ENCODE peak calls at places on chromosome 1, in eight cellular contexts. One of them, this sample, is unnamed. For H3K27me3, the result is how much of the 10 kb centered on the place peaks cover.

GRCh38 chr1:119565131-119565772 is 58.2 kb downstream of the HSD3B1 start:
- ATAC-seq in HCT116: peak
- ATAC-seq in gastrocnemius medialis: no peak
- ATAC-seq in HepG2: no peak
- ATAC-seq in body of pancreas: no peak
- ATAC-seq in heart left ventricle: peak
- ATAC-seq in right lobe of liver: peak
- ATAC-seq in IMR-90: no peak
- ATAC-seq in this sample: no peak

GRCh38 chr1:197200468-197200899 is 54.0 kb upstream of the ASPM start:
- ATAC-seq in IMR-90: peak
- ATAC-seq in HCT116: no peak
- ATAC-seq in heart left ventricle: no peak
- ATAC-seq in HepG2: peak
- ATAC-seq in right lobe of liver: peak
- ATAC-seq in gastrocnemius medialis: peak
- ATAC-seq in body of pancreas: peak
- ATAC-seq in this sample: peak

GRCh38 chr1:246602194-246602593 is 35.9 kb downstream of the CNST start:
- ATAC-seq in body of pancreas: no peak
- ATAC-seq in IMR-90: no peak
- ATAC-seq in HCT116: no peak
- ATAC-seq in heart left ventricle: no peak
- ATAC-seq in gastrocnemius medialis: no peak
- ATAC-seq in HepG2: no peak
- ATAC-seq in right lobe of liver: no peak
- ATAC-seq in this sample: no peak

GRCh38 chr1:100536031-100536430 is 1.9 kb upstream of the GPR88 start:
- ATAC-seq in IMR-90: no peak
- ATAC-seq in HepG2: no peak
- ATAC-seq in gastrocnemius medialis: no peak
- ATAC-seq in heart left ventricle: no peak
- ATAC-seq in right lobe of liver: no peak
- ATAC-seq in body of pancreas: no peak
- ATAC-seq in HCT116: no peak
- ATAC-seq in this sample: no peak

GRCh38 chr1:168454211-168454815 is 89.5 kb downstream of the XCL2 start:
- ATAC-seq in heart left ventricle: no peak
- ATAC-seq in HCT116: no peak
- ATAC-seq in IMR-90: peak
- ATAC-seq in body of pancreas: no peak
- ATAC-seq in HepG2: no peak
- ATAC-seq in gastrocnemius medialis: no peak
- ATAC-seq in right lobe of liver: no peak
- ATAC-seq in this sample: no peak

GRCh38 chr1:157154940-157155514 is 16.8 kb upstream of the ETV3 start:
- ATAC-seq in body of pancreas: peak
- ATAC-seq in IMR-90: no peak
- ATAC-seq in HCT116: no peak
- ATAC-seq in right lobe of liver: peak
- ATAC-seq in HepG2: peak
- ATAC-seq in heart left ventricle: peak
- ATAC-seq in gastrocnemius medialis: no peak
- ATAC-seq in this sample: peak

GRCh38 chr1:183370399-183371058 is 47.7 kb downstream of the NMNAT2 start:
- ATAC-seq in IMR-90: no peak
- ATAC-seq in HCT116: no peak
- ATAC-seq in HepG2: no peak
- ATAC-seq in heart left ventricle: no peak
- ATAC-seq in right lobe of liver: no peak
- ATAC-seq in body of pancreas: peak
- ATAC-seq in gastrocnemius medialis: no peak
- ATAC-seq in this sample: no peak

GRCh38 chr1:155979525-155980343 is 1.4 kb upstream of the ARHGEF2 start:
- ATAC-seq in HepG2: no peak
- ATAC-seq in IMR-90: no peak
- ATAC-seq in right lobe of liver: no peak
- ATAC-seq in gastrocnemius medialis: peak
- ATAC-seq in HCT116: no peak
- ATAC-seq in heart left ventricle: peak
- ATAC-seq in body of pancreas: no peak
- ATAC-seq in this sample: no peak

GRCh38 chr1:36772837-36773495 is 261.3 kb downstream of the GRIK3 start:
- ATAC-seq in HepG2: no peak
- ATAC-seq in body of pancreas: no peak
- ATAC-seq in gastrocnemius medialis: no peak
- ATAC-seq in right lobe of liver: no peak
- ATAC-seq in heart left ventricle: no peak
- ATAC-seq in IMR-90: no peak
- ATAC-seq in HCT116: no peak
- ATAC-seq in this sample: no peak

GRCh38 chr1:230066466-230067404 is at the start of gene GALNT2:
- ATAC-seq in heart left ventricle: peak
- ATAC-seq in IMR-90: peak
- ATAC-seq in HCT116: peak
- ATAC-seq in body of pancreas: peak
- ATAC-seq in gastrocnemius medialis: peak
- ATAC-seq in HepG2: peak
- ATAC-seq in right lobe of liver: peak
- ATAC-seq in this sample: peak
- TF ChIP-seq POLR2A in heart left ventricle: peak
- TF ChIP-seq POLR2A in IMR-90: peak
- TF ChIP-seq POLR2A in HCT116: peak
- TF ChIP-seq POLR2A in body of pancreas: peak
- TF ChIP-seq POLR2A in gastrocnemius medialis: peak
- TF ChIP-seq POLR2A in HepG2: peak
- TF ChIP-seq POLR2A in right lobe of liver: peak
- TF ChIP-seq POLR2A in this sample: peak

DNA sequence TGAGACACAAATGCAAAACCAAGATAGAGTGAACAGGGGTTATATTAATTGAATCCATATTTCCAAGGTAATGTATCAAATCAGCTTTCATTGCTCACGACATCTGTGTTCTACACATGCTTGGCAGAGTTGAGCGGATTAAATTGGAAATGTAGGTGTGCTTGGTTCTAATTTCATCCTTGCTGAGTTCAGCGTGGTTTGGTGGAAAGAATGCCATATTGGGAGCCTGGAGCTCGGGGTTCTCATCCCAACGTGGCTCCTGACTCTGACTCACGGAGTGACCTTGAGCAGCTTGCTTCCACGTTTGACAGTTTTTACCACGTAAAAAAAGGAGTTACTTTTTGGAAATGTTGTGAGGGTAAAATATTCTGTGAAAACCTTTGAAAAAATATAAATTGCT is 92.0 kb downstream of the MTR start:
- ATAC-seq in gastrocnemius medialis: no peak
- ATAC-seq in body of pancreas: no peak
- ATAC-seq in HepG2: no peak
- ATAC-seq in right lobe of liver: no peak
- ATAC-seq in HCT116: no peak
- ATAC-seq in IMR-90: no peak
- ATAC-seq in heart left ventricle: no peak
- ATAC-seq in this sample: no peak
- H3K27me3 ChIP-seq in gastrocnemius medialis: under half
- H3K27me3 ChIP-seq in body of pancreas: under half
- H3K27me3 ChIP-seq in HepG2: under half
- H3K27me3 ChIP-seq in right lobe of liver: under half
- H3K27me3 ChIP-seq in HCT116: under half
- H3K27me3 ChIP-seq in IMR-90: under half
- H3K27me3 ChIP-seq in heart left ventricle: under half
- H3K27me3 ChIP-seq in this sample: under half

DNA sequence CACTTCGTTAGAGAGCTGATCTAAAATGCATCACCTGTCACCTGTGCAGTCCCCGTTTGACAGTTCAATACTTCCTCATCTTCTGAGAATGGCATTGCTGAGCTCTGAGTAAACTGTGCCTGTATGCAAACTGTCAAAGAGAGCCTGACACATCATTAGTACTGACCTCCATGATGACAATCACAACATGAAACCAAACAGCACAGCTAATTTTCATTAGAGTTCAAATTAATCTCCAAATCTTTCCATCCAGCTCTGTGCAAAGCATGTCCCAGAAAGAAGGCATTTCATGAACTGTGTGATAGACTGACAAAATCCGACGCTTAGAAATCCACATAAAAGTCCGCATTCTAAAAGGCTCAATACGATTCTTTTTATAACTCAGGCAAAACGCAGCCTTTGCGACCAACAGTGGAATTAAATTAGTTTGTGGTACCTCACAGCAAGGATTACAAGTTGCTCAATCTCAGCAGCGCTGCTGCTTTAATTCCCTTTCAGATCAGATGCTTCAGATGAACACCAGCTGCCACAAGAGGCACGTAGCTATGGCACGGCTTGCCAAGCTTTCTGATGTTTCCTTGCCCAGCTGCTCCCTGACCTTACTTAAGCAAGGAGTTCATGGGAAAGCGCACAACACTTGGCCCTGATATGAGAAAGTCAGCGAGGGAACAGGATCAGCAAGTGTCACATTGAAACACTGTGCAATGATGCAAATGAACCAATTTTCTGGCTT is 765.5 kb upstream of the PRMT6 start:
- ATAC-seq in HCT116: no peak
- ATAC-seq in right lobe of liver: no peak
- ATAC-seq in gastrocnemius medialis: no peak
- ATAC-seq in IMR-90: no peak
- ATAC-seq in body of pancreas: no peak
- ATAC-seq in heart left ventricle: no peak
- ATAC-seq in HepG2: no peak
- ATAC-seq in this sample: no peak
- H3K4me3 ChIP-seq in HCT116: no peak
- H3K4me3 ChIP-seq in right lobe of liver: no peak
- H3K4me3 ChIP-seq in gastrocnemius medialis: no peak
- H3K4me3 ChIP-seq in IMR-90: no peak
- H3K4me3 ChIP-seq in body of pancreas: no peak
- H3K4me3 ChIP-seq in heart left ventricle: no peak
- H3K4me3 ChIP-seq in HepG2: no peak
- H3K4me3 ChIP-seq in this sample: no peak

GRCh38 chr1:200157718-200158117 is 130.2 kb downstream of the NR5A2 start:
- ATAC-seq in heart left ventricle: no peak
- ATAC-seq in body of pancreas: no peak
- ATAC-seq in right lobe of liver: no peak
- ATAC-seq in HepG2: no peak
- ATAC-seq in gastrocnemius medialis: no peak
- ATAC-seq in IMR-90: no peak
- ATAC-seq in HCT116: no peak
- ATAC-seq in this sample: no peak

GRCh38 chr1:200153277-200154055 is 126.0 kb downstream of the NR5A2 start:
- ATAC-seq in HepG2: no peak
- ATAC-seq in heart left ventricle: no peak
- ATAC-seq in HCT116: no peak
- ATAC-seq in gastrocnemius medialis: no peak
- ATAC-seq in IMR-90: no peak
- ATAC-seq in body of pancreas: no peak
- ATAC-seq in right lobe of liver: no peak
- ATAC-seq in this sample: no peak

GRCh38 chr1:200150721-200151120 is 123.2 kb downstream of the NR5A2 start:
- ATAC-seq in heart left ventricle: no peak
- ATAC-seq in gastrocnemius medialis: no peak
- ATAC-seq in HCT116: peak
- ATAC-seq in HepG2: no peak
- ATAC-seq in body of pancreas: peak
- ATAC-seq in right lobe of liver: peak
- ATAC-seq in IMR-90: peak
- ATAC-seq in this sample: no peak

GRCh38 chr1:200154069-200154767 is 126.7 kb downstream of the NR5A2 start:
- ATAC-seq in heart left ventricle: peak
- ATAC-seq in HepG2: no peak
- ATAC-seq in right lobe of liver: peak
- ATAC-seq in body of pancreas: peak
- ATAC-seq in gastrocnemius medialis: no peak
- ATAC-seq in HCT116: peak
- ATAC-seq in IMR-90: no peak
- ATAC-seq in this sample: no peak
- TF ChIP-seq POLR2A in heart left ventricle: no peak
- TF ChIP-seq POLR2A in HepG2: no peak
- TF ChIP-seq POLR2A in right lobe of liver: no peak
- TF ChIP-seq POLR2A in body of pancreas: no peak
- TF ChIP-seq POLR2A in gastrocnemius medialis: no peak
- TF ChIP-seq POLR2A in HCT116: no peak
- TF ChIP-seq POLR2A in IMR-90: no peak
- TF ChIP-seq POLR2A in this sample: no peak

GRCh38 chr1:23424171-23424959 is at the start of gene TCEA3:
- ATAC-seq in body of pancreas: peak
- ATAC-seq in gastrocnemius medialis: peak
- ATAC-seq in HepG2: peak
- ATAC-seq in heart left ventricle: peak
- ATAC-seq in IMR-90: peak
- ATAC-seq in right lobe of liver: peak
- ATAC-seq in HCT116: peak
- ATAC-seq in this sample: peak

GRCh38 chr1:23421752-23422312 is 2.7 kb downstream of the TCEA3 start:
- ATAC-seq in HepG2: no peak
- ATAC-seq in right lobe of liver: peak
- ATAC-seq in heart left ventricle: peak
- ATAC-seq in IMR-90: peak
- ATAC-seq in gastrocnemius medialis: peak
- ATAC-seq in body of pancreas: peak
- ATAC-seq in HCT116: no peak
- ATAC-seq in this sample: peak

GRCh38 chr1:23422955-23423354 is 1.6 kb downstream of the TCEA3 start:
- ATAC-seq in heart left ventricle: no peak
- ATAC-seq in HCT116: no peak
- ATAC-seq in gastrocnemius medialis: peak
- ATAC-seq in IMR-90: no peak
- ATAC-seq in HepG2: no peak
- ATAC-seq in right lobe of liver: no peak
- ATAC-seq in body of pancreas: no peak
- ATAC-seq in this sample: no peak

GRCh38 chr1:23422313-23422877 is 2.2 kb downstream of the TCEA3 start:
- ATAC-seq in HepG2: no peak
- ATAC-seq in right lobe of liver: peak
- ATAC-seq in gastrocnemius medialis: no peak
- ATAC-seq in heart left ventricle: peak
- ATAC-seq in body of pancreas: peak
- ATAC-seq in HCT116: no peak
- ATAC-seq in IMR-90: peak
- ATAC-seq in this sample: peak

GRCh38 chr1:23423415-23424170 is 955 bp downstream of the TCEA3 start:
- ATAC-seq in gastrocnemius medialis: peak
- ATAC-seq in HCT116: no peak
- ATAC-seq in HepG2: peak
- ATAC-seq in heart left ventricle: peak
- ATAC-seq in body of pancreas: peak
- ATAC-seq in right lobe of liver: peak
- ATAC-seq in IMR-90: no peak
- ATAC-seq in this sample: peak
- H3K27me3 ChIP-seq in gastrocnemius medialis: under half
- H3K27me3 ChIP-seq in HCT116: under half
- H3K27me3 ChIP-seq in HepG2: under half
- H3K27me3 ChIP-seq in heart left ventricle: under half
- H3K27me3 ChIP-seq in body of pancreas: under half
- H3K27me3 ChIP-seq in right lobe of liver: under half
- H3K27me3 ChIP-seq in IMR-90: under half
- H3K27me3 ChIP-seq in this sample: under half

GRCh38 chr1:145978477-145978859 is 14.0 kb downstream of the POLR3GL start:
- ATAC-seq in right lobe of liver: no peak
- ATAC-seq in IMR-90: no peak
- ATAC-seq in HCT116: no peak
- ATAC-seq in gastrocnemius medialis: no peak
- ATAC-seq in HepG2: no peak
- ATAC-seq in body of pancreas: no peak
- ATAC-seq in heart left ventricle: no peak
- ATAC-seq in this sample: no peak
- H3K4me3 ChIP-seq in right lobe of liver: no peak
- H3K4me3 ChIP-seq in IMR-90: no peak
- H3K4me3 ChIP-seq in HCT116: peak
- H3K4me3 ChIP-seq in gastrocnemius medialis: peak
- H3K4me3 ChIP-seq in HepG2: no peak
- H3K4me3 ChIP-seq in body of pancreas: no peak
- H3K4me3 ChIP-seq in heart left ventricle: peak
- H3K4me3 ChIP-seq in this sample: peak